ENCODE peak calls at places on chromosomes 4 and X, in seven cellular contexts. T is neural progenitor cell; P is heart right ventricle; R is body of pancreas; B is GM23248; Y is CD8-positive, alpha-beta memory T cell; Z is mesendoderm. L is an unnamed sample. For H3K4me1, the result is how much of the 10 kb centered on the place peaks cover.

GRCh38 chr4:184598753-184599491 is 50.3 kb downstream of the CASP3 start:
- DNase-seq in Y (no peak), B (peak), Z (peak), T (no peak), R (no peak), P (peak), L (no peak)

GRCh38 chrX:80334583-80334982 is 85.7 kb upstream of the TENT5D start:
- DNase-seq in P (no peak), Y (no peak), B (no peak), T (peak), Z (no peak), R (no peak), L (no peak)

GRCh38 chr4:8331567-8331955 is 62.0 kb downstream of the HTRA3 start:
- DNase-seq in P (no peak), Z (no peak), T (no peak), R (no peak), B (no peak), Y (no peak), L (no peak)

GRCh38 chrX:11239230-11239629 is 54.0 kb upstream of the AMELX start:
- DNase-seq in B (peak), Z (no peak), Y (no peak), P (no peak), T (no peak), R (peak), L (no peak)

GRCh38 chr4:12636191-12636590 is 847.9 kb downstream of the RAB28 start:
- DNase-seq in B (no peak), T (no peak), P (no peak), R (no peak), Z (no peak), Y (no peak), L (no peak)

GRCh38 chr4:48467891-48468290 is 15.3 kb upstream of the SLC10A4 start:
- DNase-seq in Z (no peak), Y (no peak), T (no peak), P (no peak), B (no peak), R (no peak), L (no peak)

GRCh38 chrX:119468930-119469635 is 839 bp downstream of the SLC25A5 start:
- DNase-seq in P (peak), Y (peak), B (peak), Z (peak), R (peak), T (peak), L (peak)

GRCh38 chrX:9312922-9313867 is 151.7 kb upstream of the TBL1X start:
- DNase-seq in T (no peak), P (peak), B (no peak), R (peak), Z (peak), Y (peak), L (peak)

GRCh38 chr4:38086515-38087226 is 126.5 kb downstream of the PTTG2 start:
- DNase-seq in B (no peak), P (no peak), Y (no peak), Z (no peak), R (no peak), T (no peak), L (no peak)
- H3K4me1 ChIP-seq in B (under half), P (under half), Y (under half), Z (under half), R (half or more), T (under half), L (under half)

DNA sequence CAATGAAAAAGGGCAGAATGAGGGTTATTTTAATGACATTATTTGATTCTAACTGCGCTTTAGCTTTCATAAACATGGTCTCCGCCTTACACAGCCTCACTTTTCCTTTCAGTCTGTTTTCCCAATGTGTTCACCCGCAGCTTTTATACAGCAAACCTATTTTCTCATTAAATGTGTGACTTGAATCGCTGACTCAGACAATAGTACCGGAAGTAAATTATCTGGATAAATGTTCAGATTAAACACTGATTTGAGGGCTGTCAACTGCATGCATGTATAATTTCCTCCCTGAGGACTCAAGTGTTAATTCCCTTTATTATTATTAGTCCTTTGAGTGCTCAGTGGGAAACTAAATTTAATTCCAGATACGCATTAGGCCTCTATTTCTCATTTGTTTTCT is 117.3 kb downstream of the FAM133A start:
- DNase-seq in B (no peak), Z (no peak), Y (no peak), T (no peak), P (no peak), R (no peak), L (no peak)
- H3K27ac ChIP-seq in B (no peak), Z (no peak), Y (no peak), T (no peak), P (no peak), R (no peak), L (no peak)

GRCh38 chr4:51850294-51850693 is 7.3 kb downstream of the DCUN1D4 start:
- DNase-seq in Y (no peak), B (no peak), T (no peak), Z (peak), R (no peak), P (no peak), L (no peak)
- H3K4me1 ChIP-seq in Y (under half), B (under half), T (half or more), Z (under half), R (under half), P (under half), L (under half)

GRCh38 chr4:113979973-113980615 is 647 bp upstream of the ARSJ start:
- DNase-seq in P (no peak), B (peak), Y (no peak), Z (peak), T (no peak), R (no peak), L (no peak)
- H3K27ac ChIP-seq in P (peak), B (peak), Y (no peak), Z (peak), T (no peak), R (peak), L (peak)

GRCh38 chr4:40194602-40195161 is 2.1 kb upstream of the RHOH start:
- DNase-seq in Y (no peak), B (no peak), R (no peak), P (no peak), Z (no peak), T (no peak), L (no peak)
- H3K4me1 ChIP-seq in Y (half or more), B (under half), R (under half), P (under half), Z (under half), T (half or more), L (under half)

DNA sequence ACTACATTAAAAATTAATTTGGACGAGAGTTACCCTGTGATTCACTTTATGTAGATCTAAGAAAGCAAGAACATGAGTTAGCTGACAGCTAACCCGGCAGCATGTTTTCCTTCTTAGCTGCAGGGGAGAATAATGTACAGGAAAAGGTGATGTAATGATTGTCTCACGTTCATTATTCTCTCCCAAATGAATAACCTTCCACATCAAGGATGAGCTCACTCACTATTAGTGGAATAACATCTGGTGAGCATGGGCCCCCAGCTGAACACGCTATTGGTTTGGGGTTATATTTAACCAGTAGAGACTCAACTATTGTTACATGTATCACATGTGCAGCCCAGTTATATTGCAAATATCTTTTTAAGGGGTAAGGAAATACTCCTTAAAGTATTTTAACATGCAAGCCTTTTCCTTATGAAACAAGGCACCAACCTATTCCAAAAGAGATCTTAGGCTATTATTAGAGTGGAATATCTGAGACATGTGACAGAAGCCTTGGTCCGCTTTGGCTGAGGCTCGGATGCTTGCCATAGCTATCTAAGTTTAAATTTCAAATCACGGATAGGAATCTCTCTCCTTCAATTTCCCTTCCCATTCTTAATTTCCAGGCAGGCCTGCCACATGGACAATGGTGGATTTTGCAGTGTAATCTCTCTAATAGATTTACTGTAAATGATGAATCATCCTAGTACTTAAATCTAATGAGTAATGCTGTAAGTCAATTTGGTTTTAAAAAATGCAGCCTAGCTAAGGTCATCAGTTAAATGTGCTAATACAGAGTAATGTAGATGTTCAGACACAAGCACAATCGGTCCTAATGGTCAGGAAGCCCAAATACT is 99.0 kb upstream of the OTUD4 start:
- DNase-seq in Z (no peak), R (no peak), P (no peak), B (peak), T (no peak), Y (no peak), L (no peak)
- H3K27ac ChIP-seq in Z (no peak), R (no peak), P (peak), B (peak), T (no peak), Y (no peak), L (peak)